ENCODE peak calls at places on chromosome 21, in eight cellular contexts. H is HT1080; V is heart right ventricle; B is K562; F is EL; R is CD4-positive, alpha-beta memory T cell; Z is activated T-cell treated with anti-CD3 and anti-CD28 coated beads for 48 hours; W is stimulated activated CD4-positive, alpha-beta T cell treated with anti-CD3 and anti-CD28 coated beads, TNF-alpha, amount 100 ng/mL, for 4 hours. I is an unnamed sample.

GRCh38 chr21:25572895-25573310 is 34.4 kb downstream of the MRPL39 start:
- DNase-seq in H (peak), V (no peak), B (no peak), F (no peak), R (no peak), Z (no peak), W (no peak), I (no peak)

GRCh38 chr21:30044447-30045064 is 104.8 kb upstream of the GRIK1 start:
- DNase-seq in H (no peak), V (peak), B (peak), F (no peak), R (no peak), Z (no peak), W (no peak), I (no peak)

GRCh38 chr21:31967334-31967733 is 94.5 kb downstream of the HUNK start:
- DNase-seq in H (no peak), V (no peak), B (no peak), F (no peak), R (no peak), Z (no peak), W (no peak), I (no peak)

GRCh38 chr21:37677006-37677405 is 239.3 kb downstream of the KCNJ6 start:
- DNase-seq in H (no peak), V (no peak), B (no peak), F (no peak), R (no peak), Z (no peak), W (no peak), I (no peak)

GRCh38 chr21:26060335-26061115 is 110.0 kb downstream of the APP start:
- DNase-seq in H (no peak), V (no peak), B (no peak), F (no peak), R (no peak), Z (no peak), W (no peak), I (no peak)

GRCh38 chr21:45153358-45154318 is 79.3 kb downstream of the ADARB1 start:
- DNase-seq in H (no peak), V (no peak), B (no peak), F (peak), R (no peak), Z (no peak), W (no peak), I (no peak)

GRCh38 chr21:44817506-44817880 is 369 bp downstream of the SUMO3 start:
- DNase-seq in H (peak), V (peak), B (peak), F (peak), R (peak), Z (peak), W (peak), I (peak)

GRCh38 chr21:42198949-42199348 is 20.0 kb upstream of the ABCG1 start:
- DNase-seq in H (no peak), V (no peak), B (no peak), F (no peak), R (no peak), Z (no peak), W (no peak), I (no peak)

GRCh38 chr21:41167348-41168342 is at the start of gene BACE2:
- DNase-seq in H (peak), V (peak), B (peak), F (peak), R (no peak), Z (peak), W (peak), I (peak)

GRCh38 chr21:43287974-43288755 is 119.4 kb downstream of the CRYAA start:
- DNase-seq in H (no peak), V (no peak), B (no peak), F (no peak), R (no peak), Z (no peak), W (no peak), I (no peak)

GRCh38 chr21:23811802-23812201 is 1795.5 kb downstream of the MRPL39 start:
- DNase-seq in H (no peak), V (no peak), B (no peak), F (no peak), R (no peak), Z (no peak), W (no peak), I (no peak)

GRCh38 chr21:43600642-43601397 is 58.5 kb downstream of the HSF2BP start:
- DNase-seq in H (peak), V (no peak), B (no peak), F (peak), R (no peak), Z (no peak), W (no peak), I (no peak)

GRCh38 chr21:34836103-34836932 is 167.5 kb downstream of the CLIC6 start:
- DNase-seq in H (peak), V (no peak), B (no peak), F (peak), R (no peak), Z (peak), W (no peak), I (peak)

GRCh38 chr21:18954415-18954972 is 550.9 kb upstream of the TMPRSS15 start:
- DNase-seq in H (no peak), V (no peak), B (no peak), F (no peak), R (no peak), Z (no peak), W (no peak), I (no peak)

GRCh38 chr21:36686955-36687354 is 12.0 kb upstream of the SIM2 start:
- DNase-seq in H (no peak), V (no peak), B (no peak), F (no peak), R (no peak), Z (no peak), W (no peak), I (no peak)

GRCh38 chr21:29610960-29611359 is 312.2 kb downstream of the BACH1 start:
- DNase-seq in H (no peak), V (no peak), B (no peak), F (no peak), R (no peak), Z (no peak), W (no peak), I (no peak)

GRCh38 chr21:45910548-45911221 is 70.9 kb upstream of the COL6A1 start:
- DNase-seq in H (no peak), V (no peak), B (no peak), F (no peak), R (no peak), Z (no peak), W (no peak), I (no peak)

GRCh38 chr21:42560517-42561179 is 47.0 kb downstream of the SLC37A1 start:
- DNase-seq in H (no peak), V (no peak), B (no peak), F (no peak), R (no peak), Z (no peak), W (no peak), I (no peak)

GRCh38 chr21:45892156-45892919 is 89.2 kb upstream of the COL6A1 start:
- DNase-seq in H (no peak), V (no peak), B (no peak), F (no peak), R (no peak), Z (no peak), W (no peak), I (no peak)

GRCh38 chr21:33265664-33266049 is 510 bp upstream of the IL10RB start:
- DNase-seq in H (no peak), V (no peak), B (no peak), F (peak), R (peak), Z (no peak), W (no peak), I (no peak)

GRCh38 chr21:24509131-24509530 is 1098.2 kb downstream of the MRPL39 start:
- DNase-seq in H (no peak), V (no peak), B (no peak), F (no peak), R (no peak), Z (no peak), W (no peak), I (no peak)

GRCh38 chr21:33540711-33541104 is 1.2 kb downstream of the GART start:
- DNase-seq in H (no peak), V (no peak), B (no peak), F (no peak), R (no peak), Z (no peak), W (no peak), I (no peak)

GRCh38 chr21:45390121-45390751 is 14.7 kb upstream of the COL18A1 start:
- DNase-seq in H (no peak), V (no peak), B (no peak), F (no peak), R (no peak), Z (no peak), W (no peak), I (no peak)

GRCh38 chr21:29413683-29414082 is 115.0 kb downstream of the BACH1 start:
- DNase-seq in H (no peak), V (no peak), B (no peak), F (no peak), R (no peak), Z (no peak), W (no peak), I (no peak)

GRCh38 chr21:45739218-45740087 is 95.9 kb downstream of the PCBP3 start:
- DNase-seq in H (no peak), V (no peak), B (no peak), F (no peak), R (no peak), Z (no peak), W (no peak), I (no peak)

GRCh38 chr21:38853421-38853919 is 47.7 kb downstream of the ETS2 start:
- DNase-seq in H (peak), V (no peak), B (no peak), F (peak), R (no peak), Z (no peak), W (no peak), I (no peak)

GRCh38 chr21:45326169-45326833 is 38.6 kb upstream of the POFUT2 start:
- DNase-seq in H (no peak), V (no peak), B (no peak), F (peak), R (no peak), Z (no peak), W (no peak), I (no peak)

GRCh38 chr21:43880111-43880985 is 15.3 kb downstream of the AGPAT3 start:
- DNase-seq in H (peak), V (no peak), B (no peak), F (peak), R (no peak), Z (no peak), W (no peak), I (no peak)

GRCh38 chr21:45981641-45982255 is at the start of gene COL6A1:
- DNase-seq in H (peak), V (peak), B (peak), F (peak), R (no peak), Z (no peak), W (no peak), I (peak)

GRCh38 chr21:39681257-39681656 is 63.7 kb upstream of the IGSF5 start:
- DNase-seq in H (no peak), V (no peak), B (no peak), F (no peak), R (no peak), Z (no peak), W (no peak), I (no peak)

GRCh38 chr21:14075346-14076142 is 135.2 kb downstream of the LIPI start:
- DNase-seq in H (no peak), V (no peak), B (no peak), F (no peak), R (no peak), Z (no peak), W (no peak), I (no peak)